ENCODE peak calls at places on chromosome 9, in four cellular contexts. Y is MV-4-11; M is substantia nigra; C is stimulated activated CD8-positive, alpha-beta memory T cell treated with anti-CD3 and anti-CD28 coated beads, Interleukin-7, amount 100 ng/mL, for 1 hour. Q is an unnamed sample.

GRCh38 chr9:2299156-2299842 is 284.2 kb downstream of the SMARCA2 start:
- DNase-seq in Y (no peak), C (no peak), M (no peak), Q (no peak)

GRCh38 chr9:107024193-107024592 is 161.2 kb downstream of the ZNF462 start:
- DNase-seq in Y (no peak), M (no peak), C (no peak), Q (no peak)

GRCh38 chr9:86639899-86640379 is 285.7 kb upstream of the TUT7 start:
- DNase-seq in M (no peak), C (no peak), Y (no peak), Q (no peak)

GRCh38 chr9:21392270-21392669 is 7.1 kb upstream of the IFNA2 start:
- DNase-seq in Y (peak; percentile 30), C (no peak), M (no peak), Q (no peak)

GRCh38 chr9:98370300-98370975 is 115.0 kb upstream of the TBC1D2 start:
- DNase-seq in M (no peak), Y (no peak), C (no peak), Q (no peak)

GRCh38 chr9:14136047-14136446 is 177.9 kb downstream of the NFIB start:
- DNase-seq in C (no peak), M (no peak), Y (no peak), Q (no peak)

GRCh38 chr9:17958363-17958762 is 379.5 kb downstream of the SH3GL2 start:
- DNase-seq in C (no peak), M (no peak), Y (no peak), Q (no peak)

GRCh38 chr9:5493597-5494511 is 16.5 kb upstream of the PDCD1LG2 start:
- DNase-seq in Y (peak; percentile 80), C (no peak), M (no peak), Q (no peak)

GRCh38 chr9:108443741-108444140 is 412.0 kb downstream of the ACTL7B start:
- DNase-seq in M (no peak), C (no peak), Y (no peak), Q (no peak)

GRCh38 chr9:129676970-129677369 is 11.5 kb downstream of the PRRX2 start:
- DNase-seq in Y (no peak), M (no peak), C (no peak), Q (no peak)

GRCh38 chr9:114386886-114387677 is 700 bp downstream of the AKNA start:
- DNase-seq in M (peak; percentile 53), C (no peak), Y (peak; percentile 20), Q (no peak)

GRCh38 chr9:89522261-89522978 is 24.5 kb upstream of the SEMA4D start:
- DNase-seq in M (no peak), Y (peak; percentile 97), C (peak; percentile 45), Q (peak; percentile 50)

GRCh38 chr9:115267788-115268187 is 149.8 kb upstream of the TNC start:
- DNase-seq in C (no peak), M (no peak), Y (no peak), Q (no peak)

Q was measured in stimulated activated CD4-positive, alpha-beta T cell treated with anti-CD3 and anti-CD28 coated beads, Interleukin-1b, Interleukin-23, amount 100 ng/mL, for 1 hour.